ENCODE peak calls at places on chromosomes 13 and 19, in seven cellular contexts. V is foreskin fibroblast, Q is GM23338, H is EL, L is A172, M is activated T-cell treated with anti-CD3 and anti-CD28 coated beads for 4 hours, F is NCI-H524 treated with DMSO at 0.1 percent for 48 hours. I is an unnamed sample.

GRCh38 chr13:75776550-75776949 is 140.4 kb downstream of the LMO7 start:
- DNase-seq in V (no peak), Q (no peak), H (no peak), L (no peak), M (no peak), F (no peak), I (no peak)

GRCh38 chr13:96481482-96481881 is 391.6 kb downstream of the HS6ST3 start:
- DNase-seq in V (no peak), Q (peak), H (no peak), L (no peak), M (no peak), F (no peak), I (no peak)

GRCh38 chr19:7098096-7098495 is 28.6 kb downstream of the ZNF557 start:
- DNase-seq in V (no peak), Q (no peak), H (no peak), L (no peak), M (no peak), F (no peak), I (no peak)

GRCh38 chr13:33052446-33052845 is 36.2 kb downstream of the KL start:
- DNase-seq in V (no peak), Q (no peak), H (no peak), L (no peak), M (no peak), F (no peak), I (no peak)

GRCh38 chr13:33262997-33263396 is 22.6 kb downstream of the STARD13 start:
- DNase-seq in V (no peak), Q (no peak), H (no peak), L (peak), M (no peak), F (no peak), I (no peak)

GRCh38 chr19:11480081-11480926 is 542 bp downstream of the ELAVL3 start:
- DNase-seq in V (no peak), Q (peak), H (no peak), L (no peak), M (no peak), F (no peak), I (no peak)

GRCh38 chr13:66503890-66504289 is 726.2 kb downstream of the PCDH9 start:
- DNase-seq in V (no peak), Q (peak), H (no peak), L (no peak), M (no peak), F (no peak), I (no peak)

GRCh38 chr13:33744589-33745369 is 73.2 kb upstream of the RFC3 start:
- DNase-seq in V (no peak), Q (no peak), H (peak), L (peak), M (no peak), F (no peak), I (no peak)

GRCh38 chr19:1571358-1571757 is 3.2 kb upstream of the MEX3D start:
- DNase-seq in V (no peak), Q (no peak), H (no peak), L (no peak), M (no peak), F (no peak), I (no peak)

GRCh38 chr19:48925240-48925843 is 8.2 kb upstream of the DHDH start:
- DNase-seq in V (no peak), Q (no peak), H (peak), L (peak), M (no peak), F (no peak), I (no peak)

GRCh38 chr13:51920267-51920666 is 58.5 kb downstream of the CCDC70 start:
- DNase-seq in V (no peak), Q (no peak), H (no peak), L (no peak), M (no peak), F (no peak), I (no peak)

GRCh38 chr13:111479412-111479811 is 159.0 kb downstream of the TEX29 start:
- DNase-seq in V (no peak), Q (no peak), H (no peak), L (no peak), M (no peak), F (no peak), I (no peak)

GRCh38 chr13:40679586-40679985 is 13.1 kb upstream of the FOXO1 start:
- DNase-seq in V (no peak), Q (peak), H (no peak), L (no peak), M (no peak), F (no peak), I (no peak)

GRCh38 chr13:23799945-23800344 is 89.3 kb downstream of the MIPEP start:
- DNase-seq in V (no peak), Q (no peak), H (no peak), L (no peak), M (no peak), F (no peak), I (no peak)

GRCh38 chr13:78286748-78287147 is 316.6 kb downstream of the POU4F1 start:
- DNase-seq in V (no peak), Q (no peak), H (no peak), L (no peak), M (no peak), F (no peak), I (no peak)

GRCh38 chr19:6604906-6605305 is 14.0 kb upstream of the CD70 start:
- DNase-seq in V (no peak), Q (no peak), H (no peak), L (no peak), M (no peak), F (no peak), I (no peak)

GRCh38 chr13:97344250-97345175 is 89.5 kb upstream of the RAP2A start:
- DNase-seq in V (peak), Q (peak), H (peak), L (peak), M (peak), F (peak), I (peak)

GRCh38 chr13:61728468-61728867 is 312.8 kb upstream of the PCDH20 start:
- DNase-seq in V (no peak), Q (no peak), H (no peak), L (peak), M (no peak), F (no peak), I (no peak)

GRCh38 chr13:20702945-20703784 is at the start of gene IL17D:
- DNase-seq in V (no peak), Q (peak), H (peak), L (no peak), M (peak), F (no peak), I (peak)

GRCh38 chr19:6464070-6464873 is at the start of gene CRB3:
- DNase-seq in V (no peak), Q (peak), H (no peak), L (no peak), M (peak), F (no peak), I (no peak)

GRCh38 chr19:15715642-15716041 is 12.2 kb upstream of the OR10H2 start:
- DNase-seq in V (no peak), Q (no peak), H (no peak), L (no peak), M (no peak), F (no peak), I (no peak)

GRCh38 chr19:47134533-47134932 is 3.9 kb downstream of the SAE1 start:
- DNase-seq in V (no peak), Q (no peak), H (no peak), L (no peak), M (no peak), F (no peak), I (no peak)

GRCh38 chr19:8370176-8371010 is 6.4 kb downstream of the ANGPTL4 start:
- DNase-seq in V (no peak), Q (no peak), H (no peak), L (no peak), M (no peak), F (no peak), I (no peak)

GRCh38 chr19:55454787-55455243 is 6.6 kb downstream of the ISOC2 start:
- DNase-seq in V (peak), Q (peak), H (peak), L (peak), M (peak), F (no peak), I (peak)

GRCh38 chr19:38290631-38291147 is 13.4 kb upstream of the C19orf33 start:
- DNase-seq in V (peak), Q (no peak), H (peak), L (peak), M (no peak), F (no peak), I (no peak)

GRCh38 chr13:36142735-36143134 is 11.6 kb upstream of the DCLK1 start:
- DNase-seq in V (no peak), Q (peak), H (no peak), L (no peak), M (no peak), F (no peak), I (no peak)

GRCh38 chr19:46211201-46211881 is 18.2 kb upstream of the IGFL1 start:
- DNase-seq in V (no peak), Q (peak), H (peak), L (peak), M (no peak), F (no peak), I (no peak)

GRCh38 chr13:75704942-75705320 is 68.8 kb downstream of the LMO7 start:
- DNase-seq in V (no peak), Q (peak), H (peak), L (peak), M (no peak), F (no peak), I (no peak)

GRCh38 chr13:30607908-30608307 is 9.8 kb upstream of the USPL1 start:
- DNase-seq in V (no peak), Q (no peak), H (no peak), L (no peak), M (peak), F (no peak), I (peak)

GRCh38 chr19:2385053-2385721 is 25.1 kb downstream of the TMPRSS9 start:
- DNase-seq in V (peak), Q (peak), H (peak), L (peak), M (no peak), F (peak), I (no peak)

GRCh38 chr19:31943305-31943704 is 402.1 kb upstream of the ZNF507 start:
- DNase-seq in V (no peak), Q (peak), H (no peak), L (no peak), M (no peak), F (no peak), I (no peak)

I was measured in immature natural killer cell.